ENCODE peak calls at places on chromosomes 7 and 10, in ten cellular contexts. V is omental fat pad, A is fibroblast of pulmonary artery, K is lower lobe of right lung, T is glutamatergic neuron, H is PC-3, Q is epithelial cell of esophagus, D is AG10803, L is Panc1, O is colonic mucosa. S is an unnamed sample.

GRCh38 chr10:113310317-113310716 is 242.5 kb upstream of the HABP2 start:
- DNase-seq in V (no peak), A (no peak), K (no peak), T (no peak), H (no peak), Q (no peak), D (no peak), L (no peak), O (no peak), S (no peak)

GRCh38 chr7:101563198-101563901 is 65.7 kb downstream of the MYL10 start:
- DNase-seq in V (no peak), A (no peak), K (no peak), T (no peak), H (no peak), Q (no peak), D (no peak), L (no peak), O (no peak), S (no peak)

GRCh38 chr10:78905940-78906308 is 162.8 kb upstream of the ZMIZ1 start:
- DNase-seq in V (no peak), A (no peak), K (no peak), T (no peak), H (no peak), Q (no peak), D (no peak), L (no peak), O (no peak), S (no peak)

GRCh38 chr10:88832376-88832775 is 19.3 kb downstream of the ANKRD22 start:
- DNase-seq in V (no peak), A (no peak), K (no peak), T (no peak), H (no peak), Q (no peak), D (no peak), L (no peak), O (no peak), S (no peak)

GRCh38 chr10:124416733-124417132 is 2.0 kb downstream of the OAT start:
- DNase-seq in V (no peak), A (peak; percentile 65), K (no peak), T (no peak), H (peak; percentile 83), Q (peak; percentile 19), D (peak; percentile 66), L (no peak), O (no peak), S (no peak)

GRCh38 chr7:25951414-25952276 is 200.4 kb upstream of the NFE2L3 start:
- DNase-seq in V (no peak), A (no peak), K (no peak), T (peak; percentile 39), H (no peak), Q (no peak), D (no peak), L (no peak), O (peak; percentile 46), S (peak; percentile 23)

GRCh38 chr10:102642553-102643345 is 1.5 kb upstream of the TRIM8 start:
- DNase-seq in V (no peak), A (peak; percentile 81), K (peak; percentile 76), T (peak; percentile 54), H (peak; percentile 41), Q (peak; percentile 82), D (peak; percentile 85), L (no peak), O (peak; percentile 70), S (peak; percentile 53)

GRCh38 chr7:4931932-4932331 is 27.1 kb downstream of the MMD2 start:
- DNase-seq in V (no peak), A (no peak), K (no peak), T (peak; percentile 34), H (peak; percentile 12), Q (no peak), D (no peak), L (no peak), O (no peak), S (peak; percentile 21)

GRCh38 chr7:44122529-44122928 is 819 bp downstream of the POLD2 start:
- DNase-seq in V (no peak), A (no peak), K (no peak), T (no peak), H (no peak), Q (no peak), D (no peak), L (no peak), O (no peak), S (no peak)

GRCh38 chr7:140542226-140542625 is 62.9 kb upstream of the MKRN1 start:
- DNase-seq in V (no peak), A (peak; percentile 77), K (no peak), T (no peak), H (peak; percentile 15), Q (no peak), D (peak; percentile 71), L (no peak), O (no peak), S (no peak)

GRCh38 chr7:29929018-29929807 is 60.4 kb downstream of the SCRN1 start:
- DNase-seq in V (no peak), A (no peak), K (no peak), T (no peak), H (no peak), Q (no peak), D (no peak), L (no peak), O (no peak), S (no peak)

GRCh38 chr10:52778511-52779392 is 6.2 kb upstream of the MBL2 start:
- DNase-seq in V (no peak), A (peak; percentile 57), K (no peak), T (peak; percentile 31), H (peak; percentile 88), Q (peak; percentile 47), D (peak; percentile 33), L (no peak), O (no peak), S (peak; percentile 27)

GRCh38 chr7:27210441-27211083 is 10.7 kb upstream of the HOXA13 start:
- DNase-seq in V (no peak), A (peak; percentile 49), K (no peak), T (peak; percentile 80), H (peak; percentile 65), Q (peak; percentile 55), D (peak; percentile 25), L (no peak), O (peak; percentile 90), S (peak; percentile 68)

GRCh38 chr7:64946772-64947171 is 43.7 kb downstream of the ZNF273 start:
- DNase-seq in V (no peak), A (peak; percentile 4), K (no peak), T (peak; percentile 77), H (peak; percentile 8), Q (no peak), D (no peak), L (no peak), O (no peak), S (peak; percentile 57)

GRCh38 chr10:63166742-63167258 is 33.7 kb downstream of the NRBF2 start:
- DNase-seq in V (no peak), A (peak; percentile 93), K (no peak), T (no peak), H (peak; percentile 99), Q (peak; percentile 82), D (peak; percentile 77), L (peak; percentile 57), O (peak; percentile 27), S (peak; percentile 54)

GRCh38 chr7:77866791-77867190 is 68.2 kb downstream of the PHTF2 start:
- DNase-seq in V (no peak), A (peak; percentile 72), K (no peak), T (no peak), H (peak; percentile 44), Q (peak; percentile 87), D (peak; percentile 85), L (peak; percentile 66), O (no peak), S (no peak)

GRCh38 chr7:12706900-12707536 is 19.6 kb downstream of the ARL4A start:
- DNase-seq in V (no peak), A (peak; percentile 43), K (no peak), T (no peak), H (peak; percentile 91), Q (peak; percentile 79), D (peak; percentile 41), L (no peak), O (no peak), S (no peak)

DNA sequence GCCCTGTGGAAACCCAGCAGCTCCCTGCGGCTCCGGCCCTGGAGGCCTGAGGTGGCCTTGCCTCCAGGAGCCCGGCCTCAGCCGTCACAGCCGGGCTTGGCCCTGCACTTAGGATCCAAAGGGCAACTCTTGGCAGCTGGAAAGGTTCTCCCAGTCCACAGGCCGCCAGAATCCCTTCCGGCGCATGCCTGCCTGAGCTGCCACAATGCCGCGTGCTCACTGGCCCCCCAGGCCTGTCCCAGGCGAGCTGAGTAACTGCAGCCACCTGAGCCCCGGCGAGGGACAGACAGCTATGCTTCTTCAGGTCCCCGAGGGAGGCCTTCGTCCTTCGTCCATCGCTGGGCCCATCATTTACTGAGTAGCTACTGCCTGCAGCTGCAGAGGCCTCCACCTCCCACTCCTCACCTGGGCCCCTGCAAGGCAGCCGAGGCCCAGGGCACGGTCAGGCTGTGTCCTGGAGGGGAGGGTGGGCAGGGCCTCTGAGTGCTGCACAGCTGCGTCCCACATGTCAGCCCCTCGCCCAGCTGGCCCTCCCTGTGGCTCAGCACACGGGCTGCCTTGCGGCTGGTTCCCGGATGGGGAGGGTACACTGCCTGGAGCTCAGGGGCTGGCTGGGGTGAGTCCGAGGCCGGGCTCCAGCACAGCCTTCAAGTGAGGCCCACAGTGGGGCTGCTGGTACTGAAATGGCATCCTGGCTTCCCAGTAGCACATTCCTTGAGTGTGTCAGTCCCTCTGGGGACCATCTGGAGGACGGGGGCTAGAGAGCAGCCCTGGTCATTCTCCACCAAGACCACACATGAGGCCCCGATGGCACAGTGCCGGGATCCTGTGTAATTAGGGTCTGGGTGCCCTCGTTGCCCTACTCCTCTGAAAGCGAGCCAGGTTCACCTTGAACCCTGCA is 172.5 kb downstream of the ELFN1 start:
- DNase-seq in V (no peak), A (no peak), K (peak; percentile 44), T (peak; percentile 81), H (no peak), Q (no peak), D (peak; percentile 14), L (no peak), O (no peak), S (no peak)
- TF ChIP-seq CTCF in V (no peak), A (no peak), K (no peak), T (peak; percentile 31), H (no peak), Q (no peak), D (no peak), L (no peak), O (no peak), S (no peak)

GRCh38 chr10:69682955-69683474 is 53.0 kb downstream of the FAM241B start:
- DNase-seq in V (no peak), A (no peak), K (no peak), T (no peak), H (no peak), Q (no peak), D (no peak), L (no peak), O (no peak), S (no peak)
- TF ChIP-seq CTCF in V (no peak), A (no peak), K (no peak), T (no peak), H (no peak), Q (no peak), D (no peak), L (no peak), O (no peak), S (no peak)

GRCh38 chr10:64637939-64638338 is 1116.7 kb downstream of the REEP3 start:
- DNase-seq in V (no peak), A (no peak), K (no peak), T (no peak), H (no peak), Q (no peak), D (no peak), L (no peak), O (no peak), S (no peak)
- TF ChIP-seq CTCF in V (no peak), A (no peak), K (no peak), T (no peak), H (no peak), Q (no peak), D (no peak), L (no peak), O (no peak), S (no peak)

GRCh38 chr7:6164491-6164890 is 107.9 kb downstream of the CYTH3 start:
- DNase-seq in V (no peak), A (no peak), K (no peak), T (peak; percentile 77), H (no peak), Q (no peak), D (no peak), L (no peak), O (no peak), S (peak; percentile 15)
- TF ChIP-seq CTCF in V (no peak), A (peak; percentile 11), K (no peak), T (peak; percentile 63), H (no peak), Q (no peak), D (no peak), L (no peak), O (no peak), S (no peak)

S was measured in endothelial cell.